ENCODE peak calls at places on chromosome 12, in four cellular contexts. R is H9, X is mesendoderm, P is H1. I is an unnamed sample.

GRCh38 chr12:47817272-47818006 is 2.3 kb downstream of the HDAC7 start:
- DNase-seq in X (no peak), R (no peak), P (no peak), I (no peak)

GRCh38 chr12:64883264-64884163 is 59.1 kb downstream of the TBC1D30 start:
- DNase-seq in X (peak), P (no peak), R (peak), I (no peak)

GRCh38 chr12:114671664-114672476 is 12.1 kb downstream of the TBX3 start:
- DNase-seq in P (peak), R (peak), X (peak), I (peak)

GRCh38 chr12:47349770-47350408 is 270.1 kb upstream of the AMIGO2 start:
- DNase-seq in X (no peak), P (no peak), R (no peak), I (peak)

GRCh38 chr12:30043151-30043550 is 259.4 kb upstream of the TMTC1 start:
- DNase-seq in X (no peak), P (no peak), R (no peak), I (no peak)

GRCh38 chr12:59911516-59911915 is 315.7 kb downstream of the SLC16A7 start:
- DNase-seq in R (no peak), P (no peak), X (no peak), I (no peak)

GRCh38 chr12:53006810-53007742 is 820 bp downstream of the EIF4B start:
- DNase-seq in R (peak), X (peak), P (peak), I (peak)

GRCh38 chr12:58919271-58920101 is 818 bp downstream of the LRIG3 start:
- DNase-seq in X (peak), R (peak), P (no peak), I (peak)

GRCh38 chr12:67648306-67649164 is at the start of gene DYRK2:
- DNase-seq in P (peak), X (peak), R (peak), I (peak)

GRCh38 chr12:59650594-59651229 is 54.9 kb downstream of the SLC16A7 start:
- DNase-seq in P (no peak), X (no peak), R (no peak), I (peak)

GRCh38 chr12:28034271-28034670 is 61.7 kb upstream of the PTHLH start:
- DNase-seq in P (no peak), R (no peak), X (no peak), I (no peak)

GRCh38 chr12:57983150-57983857 is 41.9 kb downstream of the ATP23 start:
- DNase-seq in R (no peak), X (peak), P (peak), I (peak)

GRCh38 chr12:66693901-66694513 is 15.1 kb upstream of the GRIP1 start:
- DNase-seq in P (no peak), X (peak), R (no peak), I (peak)

GRCh38 chr12:121334513-121335343 is 17.5 kb downstream of the ANAPC5 start:
- DNase-seq in R (no peak), X (peak), P (no peak), I (peak)

GRCh38 chr12:3185260-3185870 is 108.2 kb downstream of the TSPAN9 start:
- DNase-seq in R (no peak), P (no peak), X (no peak), I (no peak)

GRCh38 chr12:3186546-3187237 is 109.5 kb downstream of the TSPAN9 start:
- DNase-seq in P (no peak), X (no peak), R (no peak), I (peak)

GRCh38 chr12:3182426-3182825 is 105.2 kb downstream of the TSPAN9 start:
- DNase-seq in X (no peak), R (no peak), P (no peak), I (no peak)

GRCh38 chr12:3187846-3188755 is 110.9 kb downstream of the TSPAN9 start:
- DNase-seq in P (no peak), R (no peak), X (no peak), I (no peak)

GRCh38 chr12:3184485-3184884 is 107.3 kb downstream of the TSPAN9 start:
- DNase-seq in R (no peak), P (no peak), X (no peak), I (no peak)
- H4K5ac ChIP-seq in R (no peak), P (no peak), X (no peak), I (no peak)

GRCh38 chr12:10847701-10848100 is 1.6 kb downstream of the PRR4 start:
- DNase-seq in X (no peak), R (no peak), P (no peak), I (no peak)
- H3K18ac ChIP-seq in X (no peak), R (no peak), P (no peak), I (no peak)

GRCh38 chr12:112792743-112793142 is 1.2 kb downstream of the RPH3A start:
- DNase-seq in P (no peak), X (no peak), R (no peak), I (no peak)

GRCh38 chr12:112794721-112795486 is 3.4 kb downstream of the RPH3A start:
- DNase-seq in P (no peak), X (no peak), R (no peak), I (no peak)

GRCh38 chr12:112795582-112795981 is 4.0 kb downstream of the RPH3A start:
- DNase-seq in X (no peak), P (no peak), R (no peak), I (no peak)

GRCh38 chr12:112798019-112798760 is 6.6 kb downstream of the RPH3A start:
- DNase-seq in R (no peak), P (no peak), X (no peak), I (no peak)

DNA sequence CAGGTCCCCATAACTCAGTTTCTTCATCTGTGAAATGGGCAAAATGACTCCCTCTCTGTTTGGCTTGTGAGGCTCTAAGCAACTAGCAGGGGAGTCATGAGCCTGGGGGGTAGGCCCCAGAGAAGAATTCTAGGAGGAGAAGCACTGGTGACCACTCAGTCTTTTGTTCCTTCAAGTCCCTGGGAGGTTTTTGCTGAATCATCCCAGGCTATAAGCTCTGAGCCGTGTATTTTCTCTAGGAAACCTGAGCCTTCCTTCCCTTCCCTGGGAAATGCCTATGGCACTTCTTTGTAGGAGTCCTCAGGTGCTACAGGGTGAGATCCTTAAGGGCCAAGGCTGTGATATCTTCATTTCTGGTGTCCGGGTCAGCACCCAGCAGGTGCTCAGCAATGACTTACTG is 4.5 kb downstream of the RPH3A start:
- DNase-seq in X (peak), P (no peak), R (peak), I (no peak)
- H3K56ac ChIP-seq in X (no peak), P (no peak), R (no peak), I (no peak)

GRCh38 chr12:5273709-5274108 is 158.2 kb upstream of the NTF3 start:
- DNase-seq in P (no peak), R (no peak), X (peak), I (no peak)
- H4K5ac ChIP-seq in P (no peak), R (no peak), X (no peak), I (no peak)

DNA sequence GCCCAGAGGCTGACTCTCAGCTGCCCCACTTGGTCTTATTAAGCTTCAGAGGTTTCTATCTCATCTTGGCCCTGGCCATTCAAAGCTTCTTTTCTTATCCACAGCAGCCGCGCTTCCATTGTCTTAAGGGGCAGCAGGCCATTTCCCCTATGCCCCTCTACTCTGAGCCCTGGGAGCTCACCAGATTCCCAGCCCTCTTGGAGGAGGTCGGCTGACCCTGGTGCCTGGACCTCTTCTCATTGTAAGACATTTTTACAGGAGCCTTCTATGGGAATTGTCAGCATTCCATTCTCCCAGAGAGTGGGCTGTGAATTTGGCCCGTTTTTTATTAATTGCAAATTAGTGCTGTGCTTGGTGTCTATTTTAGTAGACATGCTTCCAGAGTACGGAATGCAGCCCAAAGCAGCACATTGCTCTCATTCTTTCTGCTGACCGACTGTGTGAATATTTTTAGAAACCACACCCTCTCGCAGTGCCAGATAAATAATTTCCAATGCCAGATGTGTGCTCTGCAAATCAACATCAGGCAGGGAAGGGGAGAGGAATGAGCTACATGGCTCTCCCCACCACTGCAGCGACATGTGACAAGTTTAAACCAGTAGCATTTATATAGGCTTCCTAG is 58.5 kb downstream of the NUAK1 start:
- DNase-seq in X (no peak), R (no peak), P (no peak), I (peak)
- H3K18ac ChIP-seq in X (peak), R (no peak), P (no peak), I (peak)

DNA sequence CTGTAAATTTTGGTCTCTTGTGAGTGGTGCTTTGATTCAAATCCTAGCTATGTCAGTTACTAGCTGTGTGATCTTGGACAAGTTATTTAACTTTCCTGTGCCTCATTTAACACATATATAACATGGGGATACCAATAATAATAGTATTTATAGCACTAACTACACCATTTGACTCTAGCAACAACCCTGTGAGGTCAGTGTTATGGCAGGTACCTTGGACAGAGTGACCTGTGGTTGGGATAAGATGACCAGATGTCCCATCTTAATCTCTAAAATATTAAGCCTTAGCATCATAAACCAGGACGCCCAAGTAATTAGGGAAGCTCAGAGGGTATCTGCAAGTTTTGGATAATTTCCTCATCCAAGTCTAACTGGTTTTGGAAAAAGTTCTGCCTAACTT is 73.7 kb downstream of the NDUFA12 start:
- DNase-seq in X (no peak), P (no peak), R (no peak), I (no peak)
- H3K56ac ChIP-seq in X (no peak), P (no peak), R (no peak), I (no peak)